ENCODE peak calls at places on chromosome 22, in four cellular contexts. W, X, L and A are unnamed samples.

GRCh38 chr22:41856484-41856883 is 23.6 kb downstream of the SREBF2 start:
- DNase-seq in W (no peak), X (no peak), L (no peak), A (no peak)

GRCh38 chr22:26259510-26259909 is 90.2 kb downstream of the SEZ6L start:
- DNase-seq in W (peak), X (peak), L (peak), A (no peak)

GRCh38 chr22:40281717-40282116 is 64.6 kb upstream of the ADSL start:
- DNase-seq in W (no peak), X (no peak), L (no peak), A (no peak)

GRCh38 chr22:27870234-27871191 is 48.5 kb downstream of the PITPNB start:
- DNase-seq in W (no peak), X (peak), L (no peak), A (no peak)

GRCh38 chr22:27283714-27284113 is 517.8 kb downstream of the MN1 start:
- DNase-seq in W (no peak), X (no peak), L (peak), A (no peak)

GRCh38 chr22:44137415-44137814 is 43.3 kb upstream of the PARVG start:
- DNase-seq in W (no peak), X (no peak), L (no peak), A (no peak)

GRCh38 chr22:17988800-17989513 is 35.4 kb downstream of the MICAL3 start:
- DNase-seq in W (no peak), X (no peak), L (no peak), A (no peak)

GRCh38 chr22:38788016-38788415 is 5.9 kb downstream of the DNAL4 start:
- DNase-seq in W (no peak), X (no peak), L (no peak), A (no peak)

GRCh38 chr22:49108636-49109315 is 718.9 kb downstream of the BRD1 start:
- DNase-seq in W (no peak), X (no peak), L (no peak), A (no peak)

GRCh38 chr22:45318558-45319318 is 9.0 kb downstream of the FAM118A start:
- DNase-seq in W (no peak), X (no peak), L (no peak), A (no peak)

GRCh38 chr22:34966980-34967379 is 99.0 kb upstream of the ISX start:
- DNase-seq in W (no peak), X (no peak), L (no peak), A (peak)

GRCh38 chr22:37777122-37777687 is 30.5 kb upstream of the GCAT start:
- DNase-seq in W (no peak), X (peak), L (peak), A (no peak)

GRCh38 chr22:48320671-48321515 is 1506.8 kb downstream of the BRD1 start:
- DNase-seq in W (no peak), X (no peak), L (no peak), A (no peak)

GRCh38 chr22:48145738-48146137 is 1383.3 kb downstream of the TBC1D22A start:
- DNase-seq in W (no peak), X (no peak), L (no peak), A (no peak)

GRCh38 chr22:28435271-28435825 is 244.3 kb downstream of the TTC28 start:
- DNase-seq in W (no peak), X (no peak), L (no peak), A (no peak)

GRCh38 chr22:48869788-48870187 is 957.9 kb downstream of the BRD1 start:
- DNase-seq in W (no peak), X (no peak), L (no peak), A (no peak)

GRCh38 chr22:48209473-48210271 is 1447.2 kb downstream of the TBC1D22A start:
- DNase-seq in W (no peak), X (no peak), L (no peak), A (no peak)

GRCh38 chr22:27489265-27489675 is 312.3 kb downstream of the MN1 start:
- DNase-seq in W (no peak), X (peak), L (no peak), A (no peak)

GRCh38 chr22:48369789-48370507 is 1457.7 kb downstream of the BRD1 start:
- DNase-seq in W (peak), X (peak), L (no peak), A (peak)

GRCh38 chr22:35561796-35562526 is 21.3 kb downstream of the RASD2 start:
- DNase-seq in W (peak), X (no peak), L (peak), A (peak)

GRCh38 chr22:25564320-25564978 is at the start of gene GRK3:
- DNase-seq in W (peak), X (no peak), L (peak), A (peak)

DNA sequence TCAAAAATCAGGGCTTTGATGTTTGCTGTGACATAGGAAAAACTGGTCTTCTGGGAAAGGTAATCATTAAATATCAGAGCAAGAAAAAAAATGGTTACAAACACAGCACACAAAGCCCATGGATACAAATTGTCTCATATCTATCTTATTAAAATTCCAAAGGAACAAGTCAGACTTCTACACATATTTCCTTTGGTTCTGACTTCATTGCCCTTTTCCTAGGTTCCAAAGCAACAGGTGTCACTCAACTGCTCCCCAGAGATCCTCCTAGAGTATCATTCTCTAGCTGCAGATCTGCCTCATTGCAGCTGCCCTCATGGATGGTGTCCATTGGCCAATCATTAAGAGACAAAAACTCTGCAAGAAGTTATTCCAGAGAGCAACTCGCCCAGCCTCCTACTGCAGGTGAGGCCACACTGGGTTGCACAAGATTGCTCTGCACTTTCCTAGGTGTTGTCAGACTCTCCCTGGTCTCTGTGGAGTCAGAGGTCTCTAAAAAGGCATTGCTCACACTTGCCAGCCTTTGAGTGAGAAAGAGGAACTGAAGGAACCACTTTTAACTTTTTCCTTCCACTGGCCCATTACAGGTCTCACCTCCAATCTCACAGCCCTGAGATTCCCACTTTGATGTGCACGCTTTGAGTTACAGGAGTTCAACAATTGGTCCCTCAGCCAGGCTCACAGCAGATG is 5.7 kb downstream of the DRICH1 start:
- DNase-seq in W (no peak), X (no peak), L (no peak), A (no peak)
- TF ChIP-seq HMGXB4 in W (no peak), X (no peak), L (no peak), A (no peak)

DNA sequence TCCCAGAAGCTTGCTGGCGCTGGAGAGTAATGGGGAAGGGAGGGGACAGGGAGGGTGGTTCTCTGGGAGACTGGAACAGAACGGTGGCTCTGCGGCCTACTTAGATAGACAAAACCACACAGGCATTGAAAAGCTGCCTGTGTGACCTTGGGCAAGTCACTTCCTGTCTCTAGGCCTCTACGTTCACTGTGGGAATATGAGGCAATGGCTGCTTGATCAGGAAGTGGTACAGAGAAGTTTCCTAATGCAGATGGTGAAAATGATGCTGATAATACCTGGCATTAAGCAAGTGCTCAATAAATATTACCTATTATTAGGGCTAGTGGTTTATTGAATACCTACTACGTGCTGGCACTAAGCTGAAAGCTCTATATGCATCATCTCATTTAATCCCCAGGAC is 15.7 kb downstream of the ZMAT5 start:
- DNase-seq in W (no peak), X (peak), L (peak), A (no peak)
- TF ChIP-seq HMGXB4 in W (no peak), X (no peak), L (no peak), A (no peak)

GRCh38 chr22:21791635-21792625 is 56.3 kb upstream of the YPEL1 start:
- DNase-seq in W (no peak), X (no peak), L (peak), A (no peak)
- TF ChIP-seq HMGXB4 in W (no peak), X (no peak), L (peak), A (no peak)

GRCh38 chr22:31812977-31813605 is 59.3 kb downstream of the DEPDC5 start:
- DNase-seq in W (no peak), X (peak), L (no peak), A (no peak)
- TF ChIP-seq HMGXB4 in W (no peak), X (no peak), L (no peak), A (no peak)

GRCh38 chr22:46352691-46353386 is 17.3 kb downstream of the TRMU start:
- DNase-seq in W (no peak), X (no peak), L (no peak), A (peak)
- TF ChIP-seq HMGXB4 in W (no peak), X (no peak), L (no peak), A (no peak)

GRCh38 chr22:42892571-42893316 is 35.7 kb upstream of the ARFGAP3 start:
- DNase-seq in W (no peak), X (no peak), L (no peak), A (no peak)
- TF ChIP-seq HMGXB4 in W (no peak), X (no peak), L (no peak), A (no peak)

GRCh38 chr22:20243545-20244249 is 24.4 kb downstream of the RTN4R start:
- DNase-seq in W (no peak), X (no peak), L (peak), A (peak)
- TF ChIP-seq HMGXB4 in W (no peak), X (no peak), L (no peak), A (no peak)

GRCh38 chr22:46738642-46738960 is 549 bp upstream of the CERK start:
- DNase-seq in W (peak), X (peak), L (no peak), A (no peak)

GRCh38 chr22:46737105-46737975 is 712 bp downstream of the CERK start:
- DNase-seq in W (peak), X (no peak), L (peak), A (no peak)

GRCh38 chr22:46740910-46741785 is 3.1 kb upstream of the CERK start:
- DNase-seq in W (no peak), X (no peak), L (no peak), A (no peak)

GRCh38 chr22:46737976-46738641 is at the start of gene CERK:
- DNase-seq in W (peak), X (peak), L (peak), A (peak)

GRCh38 chr22:46738961-46739870 is 1.2 kb upstream of the CERK start:
- DNase-seq in W (no peak), X (peak), L (peak), A (peak)
- TF ChIP-seq HMGXB4 in W (no peak), X (peak), L (no peak), A (no peak)

DNA sequence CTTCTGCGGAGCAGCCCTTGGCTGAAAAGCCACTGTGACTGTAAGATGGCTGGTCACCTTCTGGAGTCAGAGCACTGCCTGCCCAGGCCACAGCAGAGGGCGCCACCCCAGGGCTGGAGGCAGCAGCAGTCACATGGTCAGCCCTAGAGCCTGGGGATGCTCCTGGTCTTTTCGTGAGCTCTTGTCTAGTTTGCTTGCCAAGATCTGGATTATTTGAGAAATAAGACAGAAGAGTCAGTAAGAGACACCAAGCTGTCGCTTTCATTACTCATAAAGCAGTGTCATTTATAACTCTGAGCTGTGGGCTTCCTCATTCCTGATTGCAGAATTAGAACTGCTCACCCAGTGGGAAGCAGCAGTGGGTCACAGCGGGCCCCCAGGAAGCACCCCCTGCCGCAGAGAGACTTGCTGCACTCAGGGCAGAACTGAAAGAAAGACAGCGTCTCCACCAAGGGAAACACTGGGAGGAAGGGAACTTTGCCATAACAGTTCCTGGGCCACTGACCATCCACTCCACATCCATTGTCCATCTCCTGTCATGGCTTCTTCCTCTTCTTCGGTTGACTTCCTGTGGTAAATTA is 56.7 kb downstream of the PPP6R2 start:
- DNase-seq in W (peak), X (peak), L (peak), A (peak)
- TF ChIP-seq HMGXB4 in W (no peak), X (no peak), L (no peak), A (no peak)

DNA sequence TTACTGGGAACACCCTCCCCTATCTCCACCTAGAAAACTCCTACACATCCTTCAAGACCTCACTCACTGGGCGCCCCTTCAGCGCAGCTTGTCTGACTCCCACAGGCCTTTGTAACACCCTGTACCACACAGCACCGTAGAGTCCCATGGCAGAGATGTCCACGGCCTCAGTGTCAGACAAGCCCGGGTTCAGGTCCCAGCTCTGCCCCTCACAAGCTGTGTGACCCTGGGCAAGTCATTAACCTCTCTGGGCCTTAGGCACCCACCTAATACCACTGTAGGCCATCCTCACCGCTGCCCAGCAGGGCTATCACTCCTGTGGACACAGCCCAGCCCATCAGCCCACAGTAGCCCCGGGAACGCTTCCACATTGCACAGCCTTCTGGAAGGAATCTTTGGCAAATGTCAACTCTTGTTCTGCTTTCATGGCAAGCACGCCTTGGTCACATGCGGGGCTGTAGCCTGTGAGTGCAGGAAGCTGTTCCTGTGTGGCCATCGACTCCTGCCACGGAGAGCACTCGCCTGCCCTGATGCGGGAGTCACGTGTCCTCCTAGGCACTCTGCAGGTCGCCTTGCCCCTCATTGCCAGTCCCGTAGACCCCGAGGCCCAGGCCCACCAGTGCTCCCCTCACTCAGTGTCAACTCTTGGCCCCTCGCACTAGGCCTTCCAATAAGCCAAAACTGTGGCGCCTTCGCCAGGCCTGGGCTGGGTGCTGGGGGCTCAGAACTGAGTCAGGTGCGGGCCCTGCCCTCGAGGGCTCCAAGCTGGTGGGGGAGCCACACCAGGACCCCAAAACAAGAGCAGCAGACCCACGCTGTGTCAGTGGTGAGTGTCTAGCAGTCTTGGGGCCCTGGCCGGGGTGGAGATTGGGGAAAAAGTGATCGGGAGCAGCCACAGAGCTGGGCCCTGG is 32.9 kb upstream of the RFPL3 start:
- DNase-seq in W (no peak), X (no peak), L (no peak), A (no peak)
- TF ChIP-seq HMGXB4 in W (no peak), X (no peak), L (no peak), A (no peak)